ENCODE peak calls at places on chromosome 14, in seven cellular contexts. One of them, this sample, is unnamed.

GRCh38 chr14:67187210-67187609 is 2.0 kb upstream of the GARIN2 start:
- DNase-seq in NCI-H1092: no peak
- DNase-seq in T-helper 22 cell: no peak
- DNase-seq in activated CD4-positive, alpha-beta T cell treated with anti-CD3 and anti-CD28 coated beads, Interleukin-2, amount 50 U/mL, for 1 hour: no peak
- DNase-seq in ecto neural progenitor cell: no peak
- DNase-seq in EL: peak; percentile 89
- DNase-seq in DMS79: no peak
- DNase-seq in this sample: no peak

GRCh38 chr14:38203929-38204716 is 3.6 kb upstream of the SSTR1 start:
- DNase-seq in DMS79: no peak
- DNase-seq in NCI-H1092: no peak
- DNase-seq in ecto neural progenitor cell: no peak
- DNase-seq in T-helper 22 cell: no peak
- DNase-seq in activated CD4-positive, alpha-beta T cell treated with anti-CD3 and anti-CD28 coated beads, Interleukin-2, amount 50 U/mL, for 1 hour: no peak
- DNase-seq in EL: no peak
- DNase-seq in this sample: no peak

GRCh38 chr14:24327303-24327702 is 7.6 kb downstream of the ADCY4 start:
- DNase-seq in DMS79: no peak
- DNase-seq in ecto neural progenitor cell: no peak
- DNase-seq in EL: no peak
- DNase-seq in T-helper 22 cell: no peak
- DNase-seq in activated CD4-positive, alpha-beta T cell treated with anti-CD3 and anti-CD28 coated beads, Interleukin-2, amount 50 U/mL, for 1 hour: no peak
- DNase-seq in NCI-H1092: no peak
- DNase-seq in this sample: no peak

GRCh38 chr14:93832076-93832475 is 43.8 kb upstream of the PRIMA1 start:
- DNase-seq in EL: no peak
- DNase-seq in activated CD4-positive, alpha-beta T cell treated with anti-CD3 and anti-CD28 coated beads, Interleukin-2, amount 50 U/mL, for 1 hour: no peak
- DNase-seq in T-helper 22 cell: no peak
- DNase-seq in NCI-H1092: no peak
- DNase-seq in ecto neural progenitor cell: no peak
- DNase-seq in DMS79: no peak
- DNase-seq in this sample: peak; percentile 24

GRCh38 chr14:36295642-36296627 is 24.5 kb downstream of the MBIP start:
- DNase-seq in EL: no peak
- DNase-seq in activated CD4-positive, alpha-beta T cell treated with anti-CD3 and anti-CD28 coated beads, Interleukin-2, amount 50 U/mL, for 1 hour: no peak
- DNase-seq in ecto neural progenitor cell: no peak
- DNase-seq in T-helper 22 cell: no peak
- DNase-seq in NCI-H1092: no peak
- DNase-seq in DMS79: no peak
- DNase-seq in this sample: no peak

GRCh38 chr14:85533821-85534271 is 3.9 kb downstream of the FLRT2 start:
- DNase-seq in T-helper 22 cell: no peak
- DNase-seq in ecto neural progenitor cell: peak; percentile 66
- DNase-seq in activated CD4-positive, alpha-beta T cell treated with anti-CD3 and anti-CD28 coated beads, Interleukin-2, amount 50 U/mL, for 1 hour: no peak
- DNase-seq in EL: peak; percentile 44
- DNase-seq in NCI-H1092: no peak
- DNase-seq in DMS79: peak; percentile 37
- DNase-seq in this sample: no peak

GRCh38 chr14:52400846-52401245 is 86.7 kb downstream of the PTGER2 start:
- DNase-seq in T-helper 22 cell: no peak
- DNase-seq in ecto neural progenitor cell: no peak
- DNase-seq in NCI-H1092: no peak
- DNase-seq in EL: no peak
- DNase-seq in DMS79: no peak
- DNase-seq in activated CD4-positive, alpha-beta T cell treated with anti-CD3 and anti-CD28 coated beads, Interleukin-2, amount 50 U/mL, for 1 hour: no peak
- DNase-seq in this sample: no peak

GRCh38 chr14:75286313-75286712 is 7.7 kb downstream of the FOS start:
- DNase-seq in DMS79: no peak
- DNase-seq in NCI-H1092: no peak
- DNase-seq in EL: no peak
- DNase-seq in T-helper 22 cell: no peak
- DNase-seq in activated CD4-positive, alpha-beta T cell treated with anti-CD3 and anti-CD28 coated beads, Interleukin-2, amount 50 U/mL, for 1 hour: no peak
- DNase-seq in ecto neural progenitor cell: no peak
- DNase-seq in this sample: no peak

This sample was measured in NCI-H446.